ENCODE peak calls at places on chromosomes 3 and 15, in seven cellular contexts. Y, U, V, Z, Q, X and H are unnamed samples.

GRCh38 chr3:183826854-183827253 is 1.5 kb upstream of the MAP6D1 start:
- DNase-seq in Y (no peak), U (no peak), V (no peak), Z (no peak), Q (no peak), X (peak; percentile 49), H (no peak)

GRCh38 chr15:70775160-70775559 is 11.8 kb upstream of the UACA start:
- DNase-seq in Y (no peak), U (no peak), V (no peak), Z (no peak), Q (peak; percentile 95), X (no peak), H (no peak)

GRCh38 chr3:71087109-71088018 is 496.2 kb downstream of the FOXP1 start:
- DNase-seq in Y (no peak), U (no peak), V (no peak), Z (peak; percentile 32), Q (peak; percentile 69), X (no peak), H (no peak)

GRCh38 chr3:60742606-60743145 is 508.6 kb downstream of the FHIT start:
- DNase-seq in Y (no peak), U (no peak), V (no peak), Z (no peak), Q (peak; percentile 4), X (peak; percentile 63), H (no peak)

GRCh38 chr3:28292622-28293021 is 51.2 kb downstream of the CMC1 start:
- DNase-seq in Y (no peak), U (no peak), V (no peak), Z (no peak), Q (no peak), X (no peak), H (no peak)

GRCh38 chr15:31278056-31278445 is 48.6 kb upstream of the KLF13 start:
- DNase-seq in Y (no peak), U (no peak), V (peak; percentile 1), Z (no peak), Q (no peak), X (no peak), H (no peak)

GRCh38 chr15:100863406-100864198 is 16.0 kb upstream of the ALDH1A3 start:
- DNase-seq in Y (no peak), U (no peak), V (no peak), Z (no peak), Q (no peak), X (no peak), H (peak; percentile 25)

GRCh38 chr15:96073908-96074307 is 256.6 kb upstream of the NR2F2 start:
- DNase-seq in Y (no peak), U (no peak), V (no peak), Z (no peak), Q (no peak), X (no peak), H (no peak)

GRCh38 chr15:88636654-88637053 is 2.2 kb upstream of the ISG20 start:
- DNase-seq in Y (no peak), U (no peak), V (no peak), Z (no peak), Q (peak; percentile 41), X (no peak), H (no peak)